ENCODE peak calls at places on chromosomes 4 and X, in ten cellular contexts. M is GM12864; S is NCI-H1092; P is upper lobe of left lung; B is CD8-positive, alpha-beta T cell; O is frontal cortex; C is fibroblast of lung; T is H4; D is NCI-H524 treated with DMSO at 0.1 percent for 48 hours; I is neuronal stem cell. Z is an unnamed sample.

GRCh38 chr4:8514391-8514790 is 65.8 kb upstream of the GPR78 start:
- DNase-seq in O (no peak), D (no peak), S (no peak), P (no peak), M (no peak), I (no peak), C (no peak), B (no peak), T (no peak), Z (no peak)

GRCh38 chr4:48699470-48699869 is 80.6 kb downstream of the FRYL start:
- DNase-seq in I (no peak), S (no peak), D (no peak), P (no peak), M (no peak), O (no peak), T (peak), B (no peak), C (peak), Z (peak)

GRCh38 chrX:30593435-30594200 is 16.1 kb upstream of the TASL start:
- DNase-seq in I (no peak), O (no peak), B (no peak), D (no peak), T (no peak), C (no peak), M (peak), P (no peak), S (no peak), Z (no peak)

GRCh38 chr4:88227734-88228133 is 56.6 kb downstream of the PPM1K start:
- DNase-seq in I (no peak), S (no peak), T (no peak), O (no peak), C (no peak), D (no peak), B (no peak), M (no peak), P (no peak), Z (no peak)

GRCh38 chr4:156560701-156561100 is 410.9 kb downstream of the PDGFC start:
- DNase-seq in D (no peak), O (no peak), T (no peak), C (peak), I (no peak), P (no peak), B (no peak), M (no peak), S (no peak), Z (no peak)

GRCh38 chrX:65838674-65839073 is 171.2 kb downstream of the MSN start:
- DNase-seq in C (no peak), O (no peak), B (no peak), D (no peak), P (no peak), S (no peak), I (no peak), M (no peak), T (no peak), Z (no peak)

GRCh38 chrX:134396174-134396573 is 63.8 kb upstream of the HPRT1 start:
- DNase-seq in P (no peak), O (no peak), S (no peak), I (no peak), T (no peak), C (no peak), B (no peak), D (no peak), M (no peak), Z (peak)

GRCh38 chr4:11470709-11471441 is 42.2 kb upstream of the HS3ST1 start:
- DNase-seq in D (no peak), O (no peak), T (no peak), S (no peak), C (no peak), M (no peak), B (no peak), I (no peak), P (no peak), Z (no peak)

GRCh38 chr4:182578402-182578801 is 335.2 kb downstream of the TENM3 start:
- DNase-seq in C (peak), O (no peak), M (no peak), B (no peak), P (no peak), T (peak), D (no peak), I (no peak), S (no peak), Z (peak)

GRCh38 chrX:3345281-3346081 is 971 bp downstream of the MXRA5 start:
- DNase-seq in O (no peak), C (peak), T (no peak), M (no peak), P (peak), S (no peak), I (peak), D (no peak), B (no peak), Z (peak)

GRCh38 chr4:39237179-39237578 is 54.9 kb downstream of the WDR19 start:
- DNase-seq in D (no peak), B (no peak), T (no peak), P (no peak), M (no peak), O (no peak), I (no peak), C (no peak), S (no peak), Z (no peak)

GRCh38 chrX:36978886-36979285 is 29.3 kb upstream of the FAM47C start:
- DNase-seq in C (peak), O (no peak), P (no peak), D (no peak), M (no peak), I (no peak), T (peak), B (no peak), S (no peak), Z (peak)

GRCh38 chr4:164935363-164935762 is 42.1 kb downstream of the TRIM61 start:
- DNase-seq in D (no peak), I (no peak), M (peak), C (no peak), T (peak), P (no peak), S (no peak), O (no peak), B (no peak), Z (no peak)

GRCh38 chrX:119758682-119759332 is 419 bp downstream of the SOWAHD start:
- DNase-seq in C (no peak), T (no peak), S (no peak), B (no peak), I (no peak), D (no peak), M (no peak), O (no peak), P (peak), Z (peak)

GRCh38 chr4:6660430-6660829 is 19.9 kb downstream of the MRFAP1 start:
- DNase-seq in I (no peak), T (no peak), B (no peak), D (no peak), M (no peak), S (no peak), P (no peak), O (no peak), C (no peak), Z (no peak)

GRCh38 chr4:141977433-141977832 is 341.1 kb downstream of the IL15 start:
- DNase-seq in P (no peak), S (no peak), O (no peak), D (no peak), C (peak), I (no peak), M (peak), T (no peak), B (no peak), Z (no peak)

Z was measured in astrocyte of the hippocampus.